ENCODE peak calls at places on chromosomes 6 and 20, in nine cellular contexts. S, Y, P, R, E, T, F, G and M are unnamed samples. For H3K4me1, the result is how much of the 10 kb centered on the place peaks cover.

GRCh38 chr6:52306972-52307849 is 22.7 kb upstream of the MCM3 start:
- DNase-seq in P (no peak), T (no peak), F (no peak), S (peak), G (no peak), Y (no peak), R (no peak), E (no peak), M (no peak)

GRCh38 chr6:116616757-116617093 is 446 bp downstream of the RSPH4A start:
- DNase-seq in Y (no peak), P (peak), R (no peak), E (no peak), S (no peak), G (no peak), T (peak), F (no peak), M (no peak)

GRCh38 chr6:32977272-32977952 is 9.0 kb downstream of the BRD2 start:
- DNase-seq in P (no peak), T (no peak), Y (no peak), R (no peak), S (no peak), G (no peak), E (no peak), F (no peak), M (no peak)

GRCh38 chr6:84643778-84644177 is 120.6 kb downstream of the TBX18 start:
- DNase-seq in Y (no peak), S (no peak), P (no peak), G (no peak), R (no peak), E (no peak), F (no peak), T (no peak), M (no peak)

GRCh38 chr20:22567944-22568871 is 16.2 kb downstream of the FOXA2 start:
- DNase-seq in R (no peak), G (no peak), T (peak), S (peak), E (no peak), P (no peak), Y (peak), F (no peak), M (no peak)

GRCh38 chr6:55825402-55826051 is 49.9 kb downstream of the BMP5 start:
- DNase-seq in T (no peak), F (no peak), R (peak), G (no peak), P (no peak), S (no peak), Y (no peak), E (no peak), M (peak)

GRCh38 chr6:165694296-165694695 is 31.3 kb upstream of the PDE10A start:
- DNase-seq in Y (no peak), G (no peak), R (no peak), F (no peak), S (no peak), P (no peak), T (no peak), E (no peak), M (no peak)

GRCh38 chr6:85792278-85792677 is 149.6 kb upstream of the SYNCRIP start:
- DNase-seq in F (no peak), R (no peak), E (no peak), Y (no peak), G (no peak), T (no peak), P (no peak), S (no peak), M (no peak)

GRCh38 chr6:110513001-110513400 is 36.6 kb upstream of the SLC22A16 start:
- DNase-seq in S (no peak), P (no peak), E (no peak), R (peak), F (no peak), T (no peak), Y (no peak), G (no peak), M (no peak)

GRCh38 chr6:157274471-157275226 is 48.7 kb downstream of the TMEM242 start:
- DNase-seq in S (peak), F (peak), G (peak), Y (peak), T (peak), R (peak), E (peak), P (peak), M (peak)

GRCh38 chr6:31687860-31688693 is 7.2 kb upstream of the LY6G5C start:
- DNase-seq in R (no peak), F (no peak), Y (no peak), T (no peak), E (no peak), S (no peak), G (no peak), P (no peak), M (no peak)

GRCh38 chr20:47223896-47224295 is 132.6 kb downstream of the ZMYND8 start:
- DNase-seq in F (no peak), T (no peak), G (no peak), R (no peak), P (no peak), S (no peak), E (no peak), Y (no peak), M (no peak)

GRCh38 chr6:126118934-126119333 is 132.6 kb downstream of the TRMT11 start:
- DNase-seq in R (no peak), E (no peak), F (no peak), G (no peak), S (no peak), Y (no peak), P (no peak), T (no peak), M (no peak)

GRCh38 chr6:94658929-94659328 is 918.4 kb upstream of the MANEA start:
- DNase-seq in Y (no peak), P (no peak), E (no peak), R (no peak), T (no peak), S (no peak), G (no peak), F (no peak), M (no peak)

GRCh38 chr6:135675862-135676261 is 175.6 kb upstream of the PDE7B start:
- DNase-seq in P (no peak), F (no peak), T (no peak), R (peak), G (peak), E (peak), S (no peak), Y (no peak), M (no peak)

GRCh38 chr20:61447950-61448349 is 195.9 kb downstream of the CDH4 start:
- DNase-seq in G (no peak), T (no peak), E (no peak), P (no peak), Y (no peak), R (no peak), S (no peak), F (no peak), M (no peak)

GRCh38 chr20:22763257-22763906 is 179.0 kb upstream of the FOXA2 start:
- DNase-seq in S (no peak), Y (peak), T (no peak), G (peak), F (no peak), R (no peak), E (no peak), P (no peak), M (no peak)

GRCh38 chr20:4813076-4813838 is 91.5 kb downstream of the PRND start:
- DNase-seq in F (peak), G (no peak), S (no peak), E (peak), R (no peak), Y (no peak), T (no peak), P (no peak), M (no peak)

GRCh38 chr6:134374486-134374885 is 56.6 kb upstream of the SGK1 start:
- DNase-seq in P (no peak), S (no peak), Y (no peak), E (no peak), G (no peak), F (no peak), T (no peak), R (peak), M (no peak)

GRCh38 chr6:33746651-33747100 is at the start of gene IP6K3:
- DNase-seq in E (no peak), S (no peak), Y (no peak), R (peak), P (peak), G (no peak), T (no peak), F (peak), M (peak)

GRCh38 chr20:10430000-10430466 is 4.0 kb downstream of the MKKS start:
- DNase-seq in P (no peak), E (no peak), Y (no peak), T (no peak), G (no peak), S (no peak), F (no peak), R (no peak), M (no peak)

GRCh38 chr6:169165561-169166300 is 87.9 kb downstream of the THBS2 start:
- DNase-seq in P (no peak), E (no peak), G (no peak), R (peak), T (no peak), Y (peak), F (no peak), S (no peak), M (no peak)

GRCh38 chr6:11732036-11732545 is 46.5 kb downstream of the ADTRP start:
- DNase-seq in S (peak), T (no peak), R (peak), G (no peak), F (peak), E (peak), Y (peak), P (peak), M (no peak)

GRCh38 chr6:150596439-150596838 is 3.2 kb upstream of the PLEKHG1 start:
- DNase-seq in G (no peak), F (no peak), E (no peak), P (no peak), S (no peak), R (no peak), T (no peak), Y (no peak), M (no peak)

GRCh38 chr6:53496797-53497196 is 48.1 kb downstream of the GCLC start:
- DNase-seq in P (no peak), G (no peak), T (no peak), F (no peak), Y (no peak), E (no peak), S (no peak), R (peak), M (peak)

GRCh38 chr6:5763407-5763806 is 243.3 kb downstream of the NRN1 start:
- DNase-seq in S (no peak), T (no peak), P (no peak), R (no peak), Y (no peak), E (no peak), G (no peak), F (no peak), M (no peak)

GRCh38 chr6:115766745-115767462 is 293.8 kb downstream of the FRK start:
- DNase-seq in T (no peak), S (no peak), Y (no peak), P (no peak), G (no peak), E (no peak), R (no peak), F (no peak), M (no peak)

GRCh38 chr20:3667434-3668037 is 4.3 kb upstream of the GFRA4 start:
- DNase-seq in E (no peak), R (no peak), P (no peak), G (no peak), T (no peak), F (no peak), Y (no peak), S (no peak), M (no peak)

GRCh38 chr6:154112181-154112809 is 73.3 kb downstream of the OPRM1 start:
- DNase-seq in F (no peak), S (no peak), T (no peak), Y (no peak), P (no peak), R (no peak), E (no peak), G (no peak), M (no peak)

GRCh38 chr6:125201961-125202729 is 48.6 kb downstream of the TPD52L1 start:
- DNase-seq in G (peak), T (peak), S (peak), F (peak), Y (peak), R (peak), P (peak), E (no peak), M (peak)

GRCh38 chr6:89745096-89745495 is 74.5 kb downstream of the MDN1 start:
- DNase-seq in E (no peak), R (no peak), F (no peak), Y (no peak), P (no peak), S (no peak), T (no peak), G (no peak), M (no peak)

GRCh38 chr6:129692467-129692866 is 17.5 kb downstream of the ARHGAP18 start:
- DNase-seq in E (no peak), G (no peak), R (no peak), Y (no peak), T (no peak), S (no peak), P (no peak), F (no peak), M (no peak)

GRCh38 chr6:129696028-129696418 is 14.0 kb downstream of the ARHGAP18 start:
- DNase-seq in R (no peak), P (no peak), F (no peak), S (no peak), E (no peak), G (no peak), Y (no peak), T (no peak), M (no peak)

GRCh38 chr6:129691709-129692108 is 18.3 kb downstream of the ARHGAP18 start:
- DNase-seq in Y (no peak), P (no peak), R (no peak), G (no peak), E (no peak), S (no peak), F (no peak), T (no peak), M (no peak)

GRCh38 chr6:129695373-129696027 is 14.5 kb downstream of the ARHGAP18 start:
- DNase-seq in Y (no peak), S (no peak), T (no peak), G (no peak), E (no peak), P (no peak), F (no peak), R (no peak), M (no peak)

DNA sequence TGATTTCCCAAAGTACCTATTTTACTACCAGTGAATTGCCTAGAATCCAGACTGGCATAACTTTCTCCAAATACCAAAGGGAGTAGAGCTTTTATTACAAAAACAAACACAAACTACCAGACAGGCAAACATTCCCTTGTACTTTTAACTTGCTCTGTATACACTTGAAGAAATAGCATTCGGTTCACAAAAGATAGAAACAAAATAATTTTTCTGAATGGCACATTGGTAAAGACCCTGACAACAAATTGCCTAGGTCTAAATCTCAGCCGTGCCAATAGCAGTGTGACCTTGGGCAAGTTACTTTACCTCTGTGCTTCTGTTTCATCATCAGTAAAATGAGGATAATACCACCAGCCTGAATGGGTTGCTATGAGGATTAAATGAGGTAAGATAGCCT is 15.9 kb downstream of the ARHGAP18 start:
- DNase-seq in F (no peak), T (no peak), G (no peak), E (no peak), S (no peak), Y (no peak), P (no peak), R (no peak), M (no peak)
- H3K4me1 ChIP-seq in F (under half), T (half or more), G (half or more), E (half or more), S (under half), Y (under half), P (half or more), R (under half), M (under half)

GRCh38 chr6:30162265-30163089 is 869 bp upstream of the TRIM15 start:
- DNase-seq in P (no peak), F (no peak), G (no peak), R (no peak), S (no peak), Y (no peak), T (no peak), E (no peak), M (no peak)

GRCh38 chr6:30163090-30163917 is at the start of gene TRIM15:
- DNase-seq in P (no peak), T (no peak), R (no peak), E (no peak), F (no peak), Y (no peak), G (peak), S (no peak), M (no peak)

GRCh38 chr6:30167101-30167500 is 3.8 kb downstream of the TRIM15 start:
- DNase-seq in T (no peak), S (no peak), R (no peak), P (no peak), E (no peak), G (no peak), F (no peak), Y (no peak), M (no peak)

GRCh38 chr6:30163918-30164654 is 740 bp downstream of the TRIM15 start:
- DNase-seq in Y (no peak), R (no peak), G (no peak), S (no peak), F (no peak), E (no peak), T (no peak), P (no peak), M (no peak)

GRCh38 chr6:30164714-30165113 is 1.4 kb downstream of the TRIM15 start:
- DNase-seq in T (no peak), E (no peak), R (no peak), F (no peak), Y (no peak), P (no peak), G (no peak), S (no peak), M (no peak)
- H3K27ac ChIP-seq in T (no peak), E (no peak), R (no peak), F (no peak), Y (no peak), P (no peak), G (no peak), S (no peak), M (no peak)

GRCh38 chr20:64233725-64234124 is 21.8 kb upstream of the PCMTD2 start:
- DNase-seq in P (peak), F (no peak), Y (peak), E (no peak), R (no peak), T (peak), S (peak), G (no peak), M (no peak)
- H3K4me1 ChIP-seq in P (under half), F (under half), Y (under half), E (under half), R (under half), T (under half), S (under half), G (under half), M (under half)

GRCh38 chr6:148422085-148422484 is 79.4 kb downstream of the SASH1 start:
- DNase-seq in R (no peak), T (no peak), Y (no peak), F (no peak), P (no peak), G (no peak), S (no peak), E (no peak), M (no peak)
- H3K27ac ChIP-seq in R (no peak), T (no peak), Y (no peak), F (no peak), P (no peak), G (no peak), S (no peak), E (no peak), M (no peak)

GRCh38 chr6:37988131-37988530 is 168.6 kb downstream of the ZFAND3 start:
- DNase-seq in S (no peak), G (no peak), P (no peak), E (no peak), T (no peak), R (peak), F (no peak), Y (no peak), M (no peak)
- H3K4me1 ChIP-seq in S (under half), G (under half), P (half or more), E (under half), T (under half), R (under half), F (under half), Y (under half), M (under half)

GRCh38 chr6:142940487-142940886 is 4.5 kb downstream of the HIVEP2 start:
- DNase-seq in Y (no peak), S (no peak), R (no peak), E (no peak), G (no peak), F (no peak), P (no peak), T (no peak), M (peak)
- H3K27ac ChIP-seq in Y (no peak), S (no peak), R (no peak), E (no peak), G (no peak), F (no peak), P (no peak), T (no peak), M (no peak)

GRCh38 chr20:54178256-54178655 is 4.5 kb upstream of the CYP24A1 start:
- DNase-seq in E (no peak), T (no peak), R (no peak), P (no peak), Y (no peak), S (no peak), G (no peak), F (no peak), M (no peak)
- H3K4me1 ChIP-seq in E (under half), T (under half), R (under half), P (under half), Y (under half), S (under half), G (half or more), F (under half), M (under half)

DNA sequence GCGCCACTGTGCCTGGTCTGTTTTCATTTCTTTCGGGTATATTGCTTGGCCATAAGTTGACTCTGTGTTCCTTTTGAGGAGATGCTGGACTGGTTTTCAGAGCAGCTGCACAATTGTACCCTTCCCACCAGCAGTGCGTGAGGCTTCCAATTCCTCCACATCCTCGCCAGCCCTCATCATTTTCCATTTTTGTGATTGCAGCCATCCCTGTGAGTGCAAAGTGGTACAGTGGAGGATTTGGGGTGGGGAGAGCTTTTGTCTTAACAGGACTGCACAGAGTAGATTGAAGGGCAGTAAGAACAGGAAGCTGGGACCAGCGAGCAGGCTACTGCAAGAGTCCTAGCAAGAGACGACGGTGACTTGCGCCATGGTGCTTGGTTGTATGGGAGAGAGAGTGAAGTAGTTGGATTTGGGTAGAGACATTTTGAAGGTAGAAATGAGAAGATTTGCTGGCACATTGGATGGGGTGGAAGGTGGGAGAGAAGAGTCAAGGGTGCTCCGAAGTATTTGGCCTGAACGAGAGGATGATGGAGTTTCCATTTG is 18.3 kb downstream of the BCAS4 start:
- DNase-seq in E (no peak), S (no peak), P (no peak), F (no peak), Y (no peak), G (no peak), T (no peak), R (no peak), M (no peak)
- H3K27ac ChIP-seq in E (peak), S (no peak), P (no peak), F (no peak), Y (no peak), G (no peak), T (no peak), R (no peak), M (no peak)

GRCh38 chr20:31695849-31696804 is 26.5 kb downstream of the BCL2L1 start:
- DNase-seq in R (peak), S (no peak), Y (no peak), E (no peak), P (peak), F (no peak), G (peak), T (no peak), M (peak)

GRCh38 chr20:31691646-31692275 is 30.9 kb downstream of the BCL2L1 start:
- DNase-seq in S (no peak), E (no peak), P (no peak), G (no peak), T (no peak), R (no peak), F (no peak), Y (no peak), M (no peak)

GRCh38 chr20:31693987-31694661 is 28.5 kb downstream of the BCL2L1 start:
- DNase-seq in R (no peak), G (no peak), S (no peak), Y (no peak), F (no peak), P (no peak), E (no peak), T (no peak), M (no peak)

GRCh38 chr20:31694842-31695593 is 27.6 kb downstream of the BCL2L1 start:
- DNase-seq in P (no peak), G (no peak), S (no peak), Y (no peak), T (no peak), F (no peak), R (no peak), E (no peak), M (no peak)

DNA sequence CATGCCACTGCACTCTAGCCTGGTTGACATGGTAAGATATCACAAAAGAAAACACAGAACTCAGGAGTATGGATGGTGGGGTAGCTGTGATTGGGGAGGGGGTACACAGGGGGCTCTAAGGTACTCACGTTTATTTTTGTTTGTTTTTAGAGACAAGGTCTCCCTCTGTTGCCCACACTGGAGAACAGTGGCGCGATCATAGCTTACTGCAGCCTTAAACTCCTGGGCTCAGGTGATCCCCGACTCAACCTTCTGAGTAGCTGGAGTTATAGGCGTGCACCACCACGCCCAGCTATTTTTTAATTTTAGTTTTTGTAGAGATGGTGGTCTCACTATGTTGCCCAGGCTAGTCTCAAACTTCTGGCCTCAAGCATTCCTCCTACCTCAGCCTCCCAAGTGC is 29.3 kb downstream of the BCL2L1 start:
- DNase-seq in E (no peak), T (no peak), F (no peak), P (no peak), S (no peak), R (no peak), Y (no peak), G (no peak), M (no peak)
- H3K4me1 ChIP-seq in E (under half), T (half or more), F (under half), P (half or more), S (half or more), R (under half), Y (under half), G (half or more), M (under half)